ENCODE peak calls at places on chromosomes 12 and 14, in nine cellular contexts. H is Panc1, W is GM23338, L is GM12878, Z is HCT116, B is A549, R is SK-N-SH, X is HepG2, F is K562. Q is an unnamed sample.

GRCh38 chr14:63854330-63854729 is 1.5 kb downstream of the SYNE2 start:
- DNase-seq in H (no peak), R (no peak), X (no peak), F (no peak), B (no peak), L (no peak), Z (no peak), W (no peak), Q (no peak)

GRCh38 chr12:122471324-122472226 is 29.2 kb downstream of the ZCCHC8 start:
- DNase-seq in F (peak), Z (peak), W (peak), B (peak), R (peak), X (peak), H (no peak), L (no peak), Q (no peak)

GRCh38 chr14:32077081-32078029 is at the start of gene ARHGAP5:
- DNase-seq in Z (no peak), X (peak), W (peak), F (no peak), B (peak), H (no peak), R (peak), L (no peak), Q (peak)

GRCh38 chr14:67526181-67526580 is 6.9 kb upstream of the PLEKHH1 start:
- DNase-seq in Z (no peak), H (no peak), B (no peak), R (no peak), L (no peak), W (no peak), F (no peak), X (no peak), Q (no peak)

GRCh38 chr12:23055004-23055403 is 430.0 kb downstream of the ETNK1 start:
- DNase-seq in B (peak), H (no peak), X (peak), W (peak), R (no peak), Z (peak), F (peak), L (no peak), Q (peak)

GRCh38 chr12:25251749-25252148 is 1.0 kb upstream of the KRAS start:
- DNase-seq in F (no peak), B (no peak), L (no peak), R (no peak), W (peak), H (no peak), X (no peak), Z (no peak), Q (no peak)

GRCh38 chr14:49935526-49935925 is 42.6 kb downstream of the ARF6 start:
- DNase-seq in Z (no peak), F (no peak), H (no peak), X (peak), W (no peak), B (no peak), L (no peak), R (no peak), Q (no peak)

GRCh38 chr12:3200779-3201738 is 123.9 kb downstream of the TSPAN9 start:
- DNase-seq in F (no peak), Z (no peak), W (no peak), B (no peak), R (peak), X (no peak), H (no peak), L (no peak), Q (no peak)

GRCh38 chr12:121861549-121862254 is 3.0 kb upstream of the HPD start:
- DNase-seq in B (no peak), R (peak), W (peak), L (no peak), X (peak), F (peak), H (no peak), Z (no peak), Q (no peak)

GRCh38 chr12:66665416-66665815 is 13.5 kb downstream of the GRIP1 start:
- DNase-seq in B (no peak), X (no peak), L (no peak), R (no peak), F (no peak), H (no peak), W (no peak), Z (no peak), Q (no peak)

GRCh38 chr14:59882957-59883356 is 12.4 kb upstream of the RTN1 start:
- DNase-seq in X (no peak), W (peak), H (no peak), R (no peak), Z (peak), L (no peak), F (no peak), B (no peak), Q (no peak)

GRCh38 chr12:131346578-131347344 is 364.1 kb upstream of the SFSWAP start:
- DNase-seq in W (no peak), H (no peak), L (no peak), X (no peak), F (no peak), Z (no peak), B (no peak), R (no peak), Q (no peak)

GRCh38 chr12:89959188-89959587 is 250.6 kb upstream of the ATP2B1 start:
- DNase-seq in F (no peak), R (no peak), L (no peak), W (no peak), Z (no peak), H (no peak), X (no peak), B (no peak), Q (no peak)

GRCh38 chr14:76348898-76349297 is 27.0 kb upstream of the ESRRB start:
- DNase-seq in X (no peak), Z (peak), F (peak), B (no peak), L (no peak), R (peak), H (no peak), W (peak), Q (no peak)

GRCh38 chr14:52313903-52314481 is at the start of gene PTGER2:
- DNase-seq in L (no peak), X (no peak), F (peak), B (peak), W (peak), Z (peak), H (no peak), R (peak), Q (peak)

GRCh38 chr14:70906785-70907171 is 481 bp upstream of the PCNX1 start:
- DNase-seq in W (no peak), L (no peak), R (no peak), H (no peak), F (peak), Z (no peak), B (no peak), X (no peak), Q (no peak)

GRCh38 chr14:51398898-51399297 is 158.9 kb downstream of the TMX1 start:
- DNase-seq in Z (no peak), W (no peak), B (peak), L (no peak), H (no peak), X (no peak), R (no peak), F (no peak), Q (no peak)

GRCh38 chr14:65794674-65795279 is 382.2 kb downstream of the FUT8 start:
- DNase-seq in X (no peak), L (no peak), B (no peak), H (no peak), Z (no peak), R (no peak), F (no peak), W (no peak), Q (no peak)

GRCh38 chr14:102968306-102968705 is 45.8 kb downstream of the AMN start:
- DNase-seq in H (no peak), F (no peak), R (no peak), W (no peak), B (no peak), Z (no peak), L (no peak), X (no peak), Q (no peak)

GRCh38 chr14:23568021-23568599 is 519 bp upstream of the AP1G2 start:
- DNase-seq in L (no peak), R (no peak), Z (no peak), W (no peak), B (no peak), F (no peak), H (no peak), X (no peak), Q (no peak)

GRCh38 chr14:24080888-24081738 is 9.8 kb downstream of the CPNE6 start:
- DNase-seq in R (peak), W (peak), Z (no peak), F (peak), L (no peak), B (peak), X (peak), H (no peak), Q (no peak)

GRCh38 chr12:45581112-45581511 is 148.4 kb upstream of the ARID2 start:
- DNase-seq in W (no peak), F (no peak), X (no peak), L (no peak), B (no peak), Z (no peak), R (no peak), H (no peak), Q (no peak)

GRCh38 chr14:70086685-70087379 is 101.9 kb downstream of the SLC8A3 start:
- DNase-seq in B (peak), W (peak), F (peak), Z (peak), L (no peak), R (peak), H (no peak), X (peak), Q (peak)

GRCh38 chr12:62772556-62772955 is 162.4 kb downstream of the PPM1H start:
- DNase-seq in H (no peak), B (no peak), X (no peak), R (no peak), F (no peak), L (no peak), W (no peak), Z (no peak), Q (no peak)

GRCh38 chr12:120181991-120182631 is 12.4 kb downstream of the GCN1 start:
- DNase-seq in B (no peak), Z (no peak), R (no peak), L (no peak), X (peak), H (no peak), W (no peak), F (no peak), Q (no peak)

GRCh38 chr12:85413266-85413665 is 133.2 kb downstream of the ALX1 start:
- DNase-seq in X (no peak), L (no peak), Z (no peak), H (no peak), W (no peak), R (no peak), F (no peak), B (no peak), Q (no peak)

GRCh38 chr12:75660107-75660530 is 148.7 kb upstream of the KRR1 start:
- DNase-seq in R (no peak), F (no peak), H (no peak), W (no peak), Z (peak), L (no peak), B (peak), X (no peak), Q (no peak)

GRCh38 chr14:92670177-92670576 is 78.2 kb downstream of the LGMN start:
- DNase-seq in X (no peak), L (no peak), W (no peak), R (peak), B (peak), F (no peak), H (no peak), Z (no peak), Q (peak)
- TF ChIP-seq REST in X (no peak), L (no peak), W (no peak), R (no peak), B (no peak), F (no peak), H (no peak), Z (no peak), Q (no peak)

DNA sequence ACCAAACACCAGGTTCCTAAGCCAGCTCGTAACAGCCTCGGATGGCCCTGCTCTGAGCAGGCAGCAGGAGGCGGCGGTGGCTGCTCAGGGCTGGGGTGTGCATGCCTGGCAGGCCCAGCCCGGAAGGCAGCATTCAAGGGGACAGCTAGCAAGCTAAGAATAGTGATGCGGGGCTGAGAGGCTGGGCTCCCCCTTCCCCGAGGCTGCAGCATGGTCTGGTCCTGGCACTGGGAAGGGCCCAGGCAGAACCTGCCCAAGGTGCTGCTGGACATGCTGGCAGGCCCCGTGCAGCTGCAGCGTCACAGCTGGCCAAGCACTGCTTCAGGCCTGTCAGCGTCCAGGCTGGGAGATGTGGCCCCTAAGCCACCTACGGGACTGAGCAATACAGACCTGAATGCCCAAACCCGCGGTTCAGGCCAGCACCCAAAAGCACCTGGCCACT is 26.4 kb upstream of the NUDT14 start:
- DNase-seq in Z (no peak), W (peak), F (no peak), L (no peak), X (no peak), R (no peak), H (no peak), B (peak), Q (no peak)
- TF ChIP-seq REST in Z (no peak), W (no peak), F (no peak), L (no peak), X (no peak), R (no peak), H (no peak), B (no peak), Q (no peak)

DNA sequence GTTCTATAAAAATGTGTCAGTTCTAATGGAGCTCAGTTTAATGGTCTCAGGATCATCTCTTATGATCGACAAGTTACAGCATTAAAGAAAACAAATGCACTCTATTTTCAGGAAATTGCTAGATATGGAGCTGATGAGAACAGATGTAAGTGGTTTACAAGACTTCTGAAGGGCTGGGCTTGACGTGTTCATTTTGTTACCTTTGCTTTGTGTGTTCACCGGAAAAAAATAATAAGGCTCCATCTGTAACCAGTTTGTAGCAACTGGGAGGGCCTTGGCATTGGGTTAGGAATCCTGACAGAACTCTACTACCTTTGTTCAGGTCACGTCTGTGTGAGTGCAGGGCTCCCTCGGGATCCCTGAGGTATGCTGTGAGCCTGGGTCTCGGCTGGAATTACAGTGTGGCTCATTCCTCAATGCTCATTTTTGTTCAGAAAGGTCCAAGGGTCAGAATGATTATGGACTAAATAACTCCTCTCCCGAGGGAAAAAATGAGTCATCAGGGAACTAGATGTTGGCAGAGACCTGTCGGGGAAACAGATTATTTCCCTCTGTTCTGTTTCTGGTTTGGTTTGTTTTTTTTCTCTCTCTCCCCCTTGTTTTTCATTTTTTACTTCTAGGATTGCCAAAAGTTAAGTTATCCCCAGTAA is 158.0 kb downstream of the SLC5A8 start:
- DNase-seq in L (no peak), F (no peak), R (peak), Z (peak), H (no peak), B (peak), X (peak), W (no peak), Q (no peak)
- TF ChIP-seq REST in L (no peak), F (no peak), R (peak), Z (no peak), H (no peak), B (no peak), X (no peak), W (no peak), Q (no peak)

GRCh38 chr14:21988413-21988812 is 314.8 kb upstream of the OR4E1 start:
- DNase-seq in W (no peak), H (no peak), X (no peak), B (no peak), L (no peak), F (no peak), R (no peak), Z (no peak), Q (no peak)

GRCh38 chr14:21989090-21989489 is 315.5 kb upstream of the OR4E1 start:
- DNase-seq in X (no peak), R (no peak), L (no peak), H (no peak), Z (no peak), W (no peak), F (no peak), B (peak), Q (no peak)

GRCh38 chr14:21990116-21990515 is 316.5 kb upstream of the OR4E1 start:
- DNase-seq in B (peak), X (no peak), F (no peak), L (no peak), R (peak), Z (no peak), H (no peak), W (peak), Q (no peak)

GRCh38 chr14:21985081-21985480 is 311.5 kb upstream of the OR4E1 start:
- DNase-seq in Z (peak), B (no peak), F (no peak), X (no peak), L (no peak), R (no peak), H (no peak), W (no peak), Q (no peak)

GRCh38 chr14:21987937-21988336 is 314.3 kb upstream of the OR4E1 start:
- DNase-seq in Z (peak), L (no peak), W (peak), R (peak), B (peak), F (peak), X (peak), H (no peak), Q (no peak)
- TF ChIP-seq REST in Z (no peak), L (no peak), W (no peak), R (no peak), B (no peak), F (no peak), X (no peak), H (no peak), Q (no peak)

DNA sequence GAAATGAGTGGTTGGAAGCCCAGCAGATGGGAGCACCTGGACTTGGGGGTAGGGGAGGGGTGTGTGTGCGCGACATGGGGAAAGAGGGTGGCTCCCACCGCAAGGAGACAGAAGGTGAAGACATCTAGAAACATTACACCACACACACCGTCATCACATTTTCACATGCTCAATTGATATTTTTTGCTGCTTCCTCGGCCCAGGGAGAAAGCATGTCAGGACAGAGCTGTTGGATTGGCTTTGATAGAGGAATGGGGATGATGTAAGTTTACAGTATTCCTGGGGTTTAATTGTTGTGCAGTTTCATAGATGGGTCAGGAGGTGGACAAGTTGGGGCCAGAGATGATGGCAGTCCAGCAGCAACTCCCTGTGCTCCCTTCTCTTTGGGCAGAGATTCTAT is 9.2 kb downstream of the GABARAPL1 start:
- DNase-seq in R (no peak), L (no peak), W (no peak), X (no peak), H (no peak), F (no peak), Z (no peak), B (no peak), Q (no peak)
- TF ChIP-seq REST in R (no peak), L (no peak), W (no peak), X (no peak), H (no peak), F (no peak), Z (no peak), B (no peak), Q (no peak)

DNA sequence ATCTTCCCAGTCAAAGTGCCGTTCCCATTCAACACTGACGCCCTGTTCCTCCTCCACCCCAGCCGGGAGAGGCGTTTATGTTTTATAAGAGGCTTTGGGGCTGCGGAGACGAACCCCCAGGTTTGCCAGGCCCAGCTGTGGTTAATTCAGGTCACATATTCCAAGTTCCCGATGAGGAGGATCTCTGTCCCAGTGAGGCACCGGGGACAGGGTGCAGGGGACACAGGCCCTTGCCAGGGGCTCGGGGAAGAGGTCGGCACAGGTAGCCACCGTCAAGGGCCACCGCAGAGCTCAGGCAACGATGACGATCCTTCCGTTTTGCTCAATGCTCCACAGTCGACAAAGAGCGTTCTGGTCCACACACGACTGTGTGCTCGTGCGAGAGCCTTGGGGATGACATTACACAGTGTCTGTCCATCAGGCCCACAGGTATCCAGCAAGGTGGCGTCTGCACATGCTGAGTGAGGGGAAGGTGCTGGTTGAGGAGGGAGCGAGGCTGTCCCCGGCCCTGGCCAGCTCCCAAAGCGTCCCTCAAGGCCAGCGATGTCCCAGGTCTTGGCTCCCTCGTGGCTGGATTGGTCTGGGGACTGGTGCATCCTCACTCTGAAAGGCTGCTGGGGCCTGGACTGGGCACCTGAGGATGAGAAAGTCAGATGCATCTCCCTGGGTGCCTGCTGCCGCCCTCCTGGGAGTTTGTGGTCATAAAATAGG is 189.2 kb upstream of the C14orf180 start:
- DNase-seq in H (no peak), Z (no peak), B (no peak), W (no peak), L (no peak), R (no peak), X (no peak), F (no peak), Q (no peak)
- TF ChIP-seq REST in H (no peak), Z (no peak), B (no peak), W (no peak), L (no peak), R (no peak), X (no peak), F (no peak), Q (no peak)

DNA sequence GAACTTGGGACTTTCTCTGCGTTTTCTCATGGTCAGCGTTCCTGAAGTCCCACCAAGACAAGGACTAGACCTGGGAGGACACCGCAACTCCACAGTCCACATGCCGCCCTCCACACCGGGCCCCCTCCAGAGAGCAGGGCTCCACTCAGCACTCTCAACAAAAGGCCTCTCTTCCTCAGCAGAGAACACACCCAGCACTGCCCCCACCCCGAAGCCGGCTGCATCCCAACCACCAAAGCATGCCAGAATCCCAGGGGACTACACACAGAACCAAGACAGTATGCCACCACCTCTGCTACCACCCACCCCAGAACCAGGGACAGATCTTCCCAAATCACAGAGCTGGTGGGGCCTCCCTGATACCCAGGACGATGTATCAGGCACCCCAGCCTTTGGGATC is 88.3 kb downstream of the BCL11B start:
- DNase-seq in W (no peak), B (no peak), L (no peak), F (no peak), R (no peak), X (no peak), H (no peak), Z (no peak), Q (no peak)
- TF ChIP-seq REST in W (no peak), B (no peak), L (no peak), F (no peak), R (no peak), X (no peak), H (no peak), Z (no peak), Q (no peak)

Q was measured in HL-60.